ENCODE peak calls at places on chromosomes 2 and 18, in eight cellular contexts. Y, Z, L, G, I, W, E and H are unnamed samples.

GRCh38 chr2:14960686-14961324 is 328.3 kb downstream of the LRATD1 start:
- DNase-seq in Y (no peak), Z (no peak), L (no peak), G (no peak), I (no peak), W (no peak), E (no peak), H (no peak)

GRCh38 chr2:28463893-28464292 is 32.0 kb upstream of the PLB1 start:
- DNase-seq in Y (no peak), Z (no peak), L (no peak), G (no peak), I (no peak), W (no peak), E (no peak), H (no peak)

GRCh38 chr2:23235292-23235691 is 149.7 kb upstream of the KLHL29 start:
- DNase-seq in Y (no peak), Z (no peak), L (no peak), G (no peak), I (no peak), W (no peak), E (no peak), H (no peak)

GRCh38 chr18:31685097-31686082 is 1.0 kb upstream of the B4GALT6 start:
- DNase-seq in Y (peak; percentile 66), Z (peak; percentile 85), L (peak; percentile 74), G (peak; percentile 17), I (peak; percentile 83), W (no peak), E (peak; percentile 76), H (peak; percentile 50)

GRCh38 chr18:56286775-56287174 is 351.6 kb downstream of the TXNL1 start:
- DNase-seq in Y (no peak), Z (no peak), L (no peak), G (no peak), I (peak; percentile 22), W (no peak), E (no peak), H (no peak)

GRCh38 chr2:119222213-119222612 is 1.4 kb upstream of the STEAP3 start:
- DNase-seq in Y (no peak), Z (no peak), L (no peak), G (no peak), I (no peak), W (no peak), E (no peak), H (no peak)

GRCh38 chr2:1854747-1855146 is 110.4 kb upstream of the PXDN start:
- DNase-seq in Y (no peak), Z (no peak), L (peak; percentile 31), G (no peak), I (no peak), W (no peak), E (peak; percentile 75), H (no peak)

GRCh38 chr2:10833021-10833420 is 20.4 kb upstream of the PDIA6 start:
- DNase-seq in Y (no peak), Z (no peak), L (no peak), G (no peak), I (no peak), W (no peak), E (no peak), H (no peak)

GRCh38 chr2:82084679-82085392 is 1780.3 kb upstream of the LRRTM1 start:
- DNase-seq in Y (no peak), Z (no peak), L (no peak), G (no peak), I (no peak), W (no peak), E (no peak), H (no peak)

GRCh38 chr2:70696142-70696541 is 71.9 kb downstream of the ADD2 start:
- DNase-seq in Y (no peak), Z (no peak), L (no peak), G (no peak), I (no peak), W (no peak), E (no peak), H (no peak)

GRCh38 chr2:240232961-240233890 is 92.8 kb upstream of the OTOS start:
- DNase-seq in Y (peak; percentile 89), Z (peak; percentile 70), L (peak; percentile 86), G (peak; percentile 66), I (peak; percentile 44), W (peak; percentile 76), E (peak; percentile 89), H (peak; percentile 57)

DNA sequence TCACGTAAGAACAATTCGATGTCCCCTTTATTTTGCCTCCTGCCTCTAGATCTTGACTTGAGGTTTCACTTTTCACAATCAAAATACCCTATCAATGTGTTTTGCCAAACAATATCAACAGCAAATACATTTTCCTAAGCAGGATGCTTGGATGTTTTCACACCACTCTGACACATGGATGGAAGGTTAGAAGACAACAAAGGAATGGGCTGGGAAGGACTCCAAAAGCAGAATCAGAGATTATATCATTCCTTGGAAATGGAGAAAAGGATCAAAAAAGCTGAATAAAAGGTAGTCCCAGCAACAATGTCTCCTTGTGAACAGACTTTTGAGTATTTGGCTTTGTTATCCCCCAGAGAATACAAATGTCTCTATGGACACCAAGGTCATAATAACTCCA is 170.7 kb downstream of the ETAA1 start:
- DNase-seq in Y (no peak), Z (no peak), L (no peak), G (no peak), I (peak; percentile 40), W (no peak), E (no peak), H (no peak)
- H3K9me3 ChIP-seq in Y (no peaks in the 10 kb centered on the region), Z (no peaks in the 10 kb centered on the region), L (no peaks in the 10 kb centered on the region), G (no peaks in the 10 kb centered on the region), I (no peaks in the 10 kb centered on the region), W (no peaks in the 10 kb centered on the region), E (no peaks in the 10 kb centered on the region), H (no peaks in the 10 kb centered on the region)

DNA sequence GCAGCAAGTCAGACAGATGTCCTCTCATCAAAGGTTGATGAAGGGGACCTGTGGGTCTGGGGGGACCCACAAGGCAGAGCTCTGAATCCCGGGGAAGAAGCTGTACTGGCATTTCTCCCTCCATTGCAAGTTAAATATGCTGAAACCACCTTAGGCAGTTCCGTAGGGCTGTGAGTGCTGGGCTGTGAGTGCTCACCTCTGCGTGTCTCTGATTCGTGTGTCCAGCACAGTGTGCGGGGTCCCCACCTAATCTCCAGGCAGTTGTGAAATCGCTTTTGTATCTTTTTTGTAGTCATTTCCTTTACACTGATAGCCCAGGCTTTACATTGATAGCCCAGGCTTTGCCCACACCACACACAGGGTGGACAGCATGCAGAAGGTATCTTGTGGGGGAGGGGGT is 80.6 kb downstream of the MAP4K4 start:
- DNase-seq in Y (no peak), Z (no peak), L (no peak), G (no peak), I (no peak), W (no peak), E (no peak), H (no peak)
- H3K4me1 ChIP-seq in Y (peaks cover 61% of the 10 kb centered on the region), Z (no peaks in the 10 kb centered on the region), L (peaks cover 34% of the 10 kb centered on the region), G (peaks cover 82% of the 10 kb centered on the region), I (peaks cover 16% of the 10 kb centered on the region), W (peaks cover 18% of the 10 kb centered on the region), E (peaks cover 27% of the 10 kb centered on the region), H (peaks cover 87% of the 10 kb centered on the region)

GRCh38 chr2:219477815-219478214 is 20.9 kb upstream of the GMPPA start:
- DNase-seq in Y (no peak), Z (no peak), L (peak; percentile 69), G (no peak), I (no peak), W (no peak), E (no peak), H (no peak)

GRCh38 chr2:219474285-219475060 is 24.2 kb upstream of the GMPPA start:
- DNase-seq in Y (no peak), Z (no peak), L (no peak), G (no peak), I (no peak), W (no peak), E (no peak), H (no peak)

GRCh38 chr2:219475278-219475677 is 23.4 kb upstream of the GMPPA start:
- DNase-seq in Y (no peak), Z (no peak), L (no peak), G (no peak), I (no peak), W (no peak), E (no peak), H (no peak)

GRCh38 chr2:219476605-219477578 is 21.8 kb upstream of the GMPPA start:
- DNase-seq in Y (no peak), Z (no peak), L (no peak), G (no peak), I (no peak), W (no peak), E (peak; percentile 75), H (no peak)

DNA sequence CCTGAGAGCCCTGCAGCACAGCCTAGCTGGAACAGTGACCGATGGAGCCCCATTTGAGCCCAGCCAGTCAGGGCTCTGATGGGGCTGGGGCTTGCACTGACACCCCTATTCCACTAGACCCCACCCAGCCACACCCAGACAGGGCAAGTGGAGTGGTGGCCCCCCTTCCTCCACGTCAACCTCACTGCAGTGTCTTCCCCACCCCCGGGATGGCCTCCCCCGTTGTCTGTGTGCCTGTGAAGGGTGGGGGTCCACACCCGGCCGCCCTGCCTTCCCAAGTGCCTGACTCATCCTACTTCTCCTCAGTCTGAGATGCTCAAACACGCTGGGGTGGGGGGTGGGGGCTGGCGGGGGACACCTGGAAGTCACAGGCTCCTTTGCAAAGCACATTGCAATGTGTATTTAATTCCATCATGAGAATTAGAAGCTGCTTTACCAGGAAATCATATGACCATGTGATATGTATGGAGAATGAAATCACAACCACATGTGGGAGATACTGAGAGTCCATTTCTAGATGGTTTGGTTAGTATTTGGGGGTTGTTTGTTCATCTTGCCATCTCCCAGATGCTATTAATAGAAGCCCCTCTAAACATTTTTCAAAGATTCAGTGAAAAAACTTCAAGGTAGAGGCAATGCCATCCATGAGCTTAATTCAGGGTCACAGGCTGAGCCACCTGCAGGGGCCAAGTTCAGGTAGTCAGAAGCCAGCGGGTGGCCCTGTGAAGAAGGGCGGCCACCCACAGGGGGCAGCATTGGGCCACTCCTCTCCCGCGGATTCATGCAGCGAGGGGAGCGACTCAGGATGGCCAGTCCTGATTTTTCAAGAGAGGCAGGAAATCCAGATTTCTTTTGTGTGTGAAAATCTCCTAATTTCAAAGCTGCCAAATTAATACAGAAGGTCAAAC is 22.7 kb upstream of the GMPPA start:
- DNase-seq in Y (peak; percentile 66), Z (peak; percentile 48), L (peak; percentile 72), G (peak; percentile 35), I (peak; percentile 45), W (peak; percentile 57), E (peak; percentile 58), H (no peak)
- H3K27ac ChIP-seq in Y (no peak overlapping the region), Z (no peak overlapping the region), L (no peak overlapping the region), G (no peak overlapping the region), I (no peak overlapping the region), W (peak overlapping the region; percentile 96), E (no peak overlapping the region), H (no peak overlapping the region)

GRCh38 chr2:16250056-16250425 is 309.7 kb downstream of the MYCN start:
- DNase-seq in Y (no peak), Z (no peak), L (no peak), G (no peak), I (no peak), W (no peak), E (no peak), H (no peak)
- H3K9me3 ChIP-seq in Y (no peaks in the 10 kb centered on the region), Z (no peaks in the 10 kb centered on the region), L (no peaks in the 10 kb centered on the region), G (no peaks in the 10 kb centered on the region), I (no peaks in the 10 kb centered on the region), W (no peaks in the 10 kb centered on the region), E (no peaks in the 10 kb centered on the region), H (no peaks in the 10 kb centered on the region)

GRCh38 chr2:20350753-20351554 is at the start of gene PUM2:
- DNase-seq in Y (peak; percentile 94), Z (peak; percentile 99), L (peak; percentile 92), G (peak; percentile 98), I (peak; percentile 98), W (peak; percentile 90), E (peak; percentile 97), H (peak; percentile 89)
- H3K4me1 ChIP-seq in Y (peaks cover 46% of the 10 kb centered on the region), Z (peaks cover 21% of the 10 kb centered on the region), L (peaks cover 10% of the 10 kb centered on the region), G (peaks cover 50% of the 10 kb centered on the region), I (peaks cover 31% of the 10 kb centered on the region), W (peaks cover 21% of the 10 kb centered on the region), E (peaks cover 18% of the 10 kb centered on the region), H (peaks cover 47% of the 10 kb centered on the region)